ENCODE peak calls at places on chromosomes 6 and 20, in eight cellular contexts. One of them, this sample, is unnamed.

GRCh38 chr6:166411721-166412151 is 29.0 kb upstream of the MPC1 start:
- DNase-seq in HS-5: no peak
- DNase-seq in NCI-H1092 treated with DMSO at 0.1 percent for 48 hours: no peak
- DNase-seq in foreskin fibroblast: no peak
- DNase-seq in CD4-positive, CD25-positive, alpha-beta regulatory T cell: peak
- DNase-seq in immature natural killer cell: peak
- DNase-seq in Calu3: no peak
- DNase-seq in fibroblast of mammary gland: no peak
- DNase-seq in this sample: no peak

GRCh38 chr20:1933465-1933870 is 38.3 kb downstream of the SIRPA start:
- DNase-seq in HS-5: no peak
- DNase-seq in CD4-positive, CD25-positive, alpha-beta regulatory T cell: no peak
- DNase-seq in NCI-H1092 treated with DMSO at 0.1 percent for 48 hours: no peak
- DNase-seq in Calu3: no peak
- DNase-seq in foreskin fibroblast: peak
- DNase-seq in immature natural killer cell: no peak
- DNase-seq in fibroblast of mammary gland: peak
- DNase-seq in this sample: peak

GRCh38 chr6:128919831-128920230 is 36.9 kb downstream of the LAMA2 start:
- DNase-seq in HS-5: no peak
- DNase-seq in immature natural killer cell: no peak
- DNase-seq in foreskin fibroblast: peak
- DNase-seq in NCI-H1092 treated with DMSO at 0.1 percent for 48 hours: no peak
- DNase-seq in fibroblast of mammary gland: peak
- DNase-seq in Calu3: no peak
- DNase-seq in CD4-positive, CD25-positive, alpha-beta regulatory T cell: no peak
- DNase-seq in this sample: no peak

GRCh38 chr6:13725570-13725969 is 13.9 kb upstream of the RANBP9 start:
- DNase-seq in Calu3: peak
- DNase-seq in CD4-positive, CD25-positive, alpha-beta regulatory T cell: peak
- DNase-seq in HS-5: no peak
- DNase-seq in NCI-H1092 treated with DMSO at 0.1 percent for 48 hours: no peak
- DNase-seq in immature natural killer cell: no peak
- DNase-seq in fibroblast of mammary gland: no peak
- DNase-seq in foreskin fibroblast: no peak
- DNase-seq in this sample: no peak

GRCh38 chr20:4082406-4083102 is 67.2 kb upstream of the RNF24 start:
- DNase-seq in HS-5: no peak
- DNase-seq in Calu3: no peak
- DNase-seq in immature natural killer cell: peak
- DNase-seq in CD4-positive, CD25-positive, alpha-beta regulatory T cell: peak
- DNase-seq in NCI-H1092 treated with DMSO at 0.1 percent for 48 hours: no peak
- DNase-seq in fibroblast of mammary gland: peak
- DNase-seq in foreskin fibroblast: peak
- DNase-seq in this sample: peak

GRCh38 chr20:37353285-37353849 is 7.4 kb downstream of the SRC start:
- DNase-seq in immature natural killer cell: no peak
- DNase-seq in HS-5: no peak
- DNase-seq in fibroblast of mammary gland: no peak
- DNase-seq in NCI-H1092 treated with DMSO at 0.1 percent for 48 hours: no peak
- DNase-seq in CD4-positive, CD25-positive, alpha-beta regulatory T cell: no peak
- DNase-seq in Calu3: no peak
- DNase-seq in foreskin fibroblast: no peak
- DNase-seq in this sample: no peak

GRCh38 chr6:93394471-93394870 is 24.9 kb downstream of the EPHA7 start:
- DNase-seq in Calu3: no peak
- DNase-seq in foreskin fibroblast: no peak
- DNase-seq in NCI-H1092 treated with DMSO at 0.1 percent for 48 hours: no peak
- DNase-seq in HS-5: no peak
- DNase-seq in immature natural killer cell: no peak
- DNase-seq in CD4-positive, CD25-positive, alpha-beta regulatory T cell: no peak
- DNase-seq in fibroblast of mammary gland: no peak
- DNase-seq in this sample: no peak

GRCh38 chr6:9540534-9541126 is 874.2 kb downstream of the TFAP2A start:
- DNase-seq in immature natural killer cell: no peak
- DNase-seq in Calu3: no peak
- DNase-seq in NCI-H1092 treated with DMSO at 0.1 percent for 48 hours: peak
- DNase-seq in fibroblast of mammary gland: peak
- DNase-seq in foreskin fibroblast: no peak
- DNase-seq in CD4-positive, CD25-positive, alpha-beta regulatory T cell: no peak
- DNase-seq in HS-5: peak
- DNase-seq in this sample: peak

GRCh38 chr20:38418509-38419204 is 16.5 kb downstream of the SNHG17 start:
- DNase-seq in foreskin fibroblast: peak
- DNase-seq in fibroblast of mammary gland: peak
- DNase-seq in NCI-H1092 treated with DMSO at 0.1 percent for 48 hours: no peak
- DNase-seq in Calu3: no peak
- DNase-seq in CD4-positive, CD25-positive, alpha-beta regulatory T cell: no peak
- DNase-seq in immature natural killer cell: no peak
- DNase-seq in HS-5: no peak
- DNase-seq in this sample: no peak

GRCh38 chr6:48151142-48151541 is 40.1 kb upstream of the PTCHD4 start:
- DNase-seq in NCI-H1092 treated with DMSO at 0.1 percent for 48 hours: no peak
- DNase-seq in foreskin fibroblast: no peak
- DNase-seq in immature natural killer cell: no peak
- DNase-seq in CD4-positive, CD25-positive, alpha-beta regulatory T cell: no peak
- DNase-seq in HS-5: peak
- DNase-seq in Calu3: no peak
- DNase-seq in fibroblast of mammary gland: peak
- DNase-seq in this sample: peak

GRCh38 chr20:58623579-58624473 is 27.3 kb upstream of the STX16 start:
- DNase-seq in NCI-H1092 treated with DMSO at 0.1 percent for 48 hours: no peak
- DNase-seq in Calu3: peak
- DNase-seq in foreskin fibroblast: peak
- DNase-seq in HS-5: peak
- DNase-seq in CD4-positive, CD25-positive, alpha-beta regulatory T cell: no peak
- DNase-seq in immature natural killer cell: no peak
- DNase-seq in fibroblast of mammary gland: peak
- DNase-seq in this sample: peak

GRCh38 chr20:8021541-8022269 is 2.1 kb upstream of the TMX4 start:
- DNase-seq in immature natural killer cell: no peak
- DNase-seq in NCI-H1092 treated with DMSO at 0.1 percent for 48 hours: no peak
- DNase-seq in Calu3: no peak
- DNase-seq in HS-5: no peak
- DNase-seq in foreskin fibroblast: no peak
- DNase-seq in fibroblast of mammary gland: peak
- DNase-seq in CD4-positive, CD25-positive, alpha-beta regulatory T cell: no peak
- DNase-seq in this sample: no peak

GRCh38 chr6:119350202-119351004 is 842 bp upstream of the MAN1A1 start:
- DNase-seq in fibroblast of mammary gland: peak
- DNase-seq in Calu3: peak
- DNase-seq in HS-5: peak
- DNase-seq in NCI-H1092 treated with DMSO at 0.1 percent for 48 hours: no peak
- DNase-seq in foreskin fibroblast: peak
- DNase-seq in CD4-positive, CD25-positive, alpha-beta regulatory T cell: peak
- DNase-seq in immature natural killer cell: peak
- DNase-seq in this sample: peak

GRCh38 chr20:19211661-19212523 is 550 bp upstream of the SLC24A3 start:
- DNase-seq in foreskin fibroblast: no peak
- DNase-seq in CD4-positive, CD25-positive, alpha-beta regulatory T cell: no peak
- DNase-seq in HS-5: no peak
- DNase-seq in NCI-H1092 treated with DMSO at 0.1 percent for 48 hours: peak
- DNase-seq in Calu3: no peak
- DNase-seq in fibroblast of mammary gland: no peak
- DNase-seq in immature natural killer cell: no peak
- DNase-seq in this sample: peak

GRCh38 chr6:167031082-167031709 is 32.0 kb downstream of the CEP43 start:
- DNase-seq in immature natural killer cell: no peak
- DNase-seq in NCI-H1092 treated with DMSO at 0.1 percent for 48 hours: no peak
- DNase-seq in foreskin fibroblast: no peak
- DNase-seq in fibroblast of mammary gland: peak
- DNase-seq in HS-5: peak
- DNase-seq in Calu3: no peak
- DNase-seq in CD4-positive, CD25-positive, alpha-beta regulatory T cell: no peak
- DNase-seq in this sample: no peak

GRCh38 chr6:53044071-53044470 is 21.1 kb upstream of the FBXO9 start:
- DNase-seq in Calu3: no peak
- DNase-seq in fibroblast of mammary gland: peak
- DNase-seq in HS-5: no peak
- DNase-seq in NCI-H1092 treated with DMSO at 0.1 percent for 48 hours: no peak
- DNase-seq in immature natural killer cell: no peak
- DNase-seq in CD4-positive, CD25-positive, alpha-beta regulatory T cell: no peak
- DNase-seq in foreskin fibroblast: peak
- DNase-seq in this sample: peak

GRCh38 chr6:153145591-153145990 is 14.5 kb upstream of the RGS17 start:
- DNase-seq in HS-5: no peak
- DNase-seq in immature natural killer cell: no peak
- DNase-seq in fibroblast of mammary gland: no peak
- DNase-seq in Calu3: no peak
- DNase-seq in foreskin fibroblast: no peak
- DNase-seq in NCI-H1092 treated with DMSO at 0.1 percent for 48 hours: peak
- DNase-seq in CD4-positive, CD25-positive, alpha-beta regulatory T cell: no peak
- DNase-seq in this sample: no peak

GRCh38 chr6:43723737-43724295 is 36.2 kb upstream of the MRPS18A start:
- DNase-seq in immature natural killer cell: peak
- DNase-seq in fibroblast of mammary gland: peak
- DNase-seq in Calu3: peak
- DNase-seq in HS-5: no peak
- DNase-seq in foreskin fibroblast: peak
- DNase-seq in CD4-positive, CD25-positive, alpha-beta regulatory T cell: peak
- DNase-seq in NCI-H1092 treated with DMSO at 0.1 percent for 48 hours: peak
- DNase-seq in this sample: peak